ENCODE peak calls at places on chromosomes 11 and 22, in four cellular contexts. E is esophagus muscularis mucosa, P is lower lobe of right lung, G is heart left ventricle. O is an unnamed sample.

GRCh38 chr22:42217752-42218280 is 52.6 kb downstream of the TCF20 start:
- DNase-seq in G (no peak), E (no peak), P (no peak), O (no peak)

GRCh38 chr11:17803751-17804334 is 69.3 kb downstream of the KCNC1 start:
- DNase-seq in E (no peak), P (no peak), G (no peak), O (no peak)

GRCh38 chr22:49929553-49929979 is 11.1 kb downstream of the CRELD2 start:
- DNase-seq in E (no peak), G (peak; percentile 73), P (peak; percentile 80), O (no peak)

GRCh38 chr11:115389790-115390189 is 114.4 kb downstream of the CADM1 start:
- DNase-seq in G (no peak), P (no peak), E (no peak), O (no peak)

GRCh38 chr11:103803062-103803461 is 233.4 kb upstream of the DDI1 start:
- DNase-seq in G (no peak), P (no peak), E (no peak), O (no peak)

GRCh38 chr22:36753120-36753802 is 22.7 kb downstream of the IFT27 start:
- DNase-seq in E (no peak), G (no peak), P (no peak), O (no peak)

GRCh38 chr11:125925247-125925740 is 20.6 kb upstream of the VSIG10L2 start:
- DNase-seq in G (no peak), E (peak; percentile 85), P (no peak), O (no peak)

GRCh38 chr22:45320326-45320976 is 10.7 kb downstream of the FAM118A start:
- DNase-seq in P (no peak), G (no peak), E (no peak), O (no peak)

GRCh38 chr11:43947815-43948214 is 5.4 kb downstream of the C11orf96 start:
- DNase-seq in E (no peak), P (no peak), G (no peak), O (no peak)

GRCh38 chr11:43944761-43945311 is 2.4 kb downstream of the C11orf96 start:
- DNase-seq in G (peak; percentile 80), E (no peak), P (peak; percentile 83), O (no peak)

GRCh38 chr11:43948341-43949185 is 6.1 kb downstream of the C11orf96 start:
- DNase-seq in G (no peak), P (no peak), E (no peak), O (no peak)

GRCh38 chr11:43943931-43944751 is 1.7 kb downstream of the C11orf96 start:
- DNase-seq in P (peak; percentile 53), G (no peak), E (no peak), O (no peak)

DNA sequence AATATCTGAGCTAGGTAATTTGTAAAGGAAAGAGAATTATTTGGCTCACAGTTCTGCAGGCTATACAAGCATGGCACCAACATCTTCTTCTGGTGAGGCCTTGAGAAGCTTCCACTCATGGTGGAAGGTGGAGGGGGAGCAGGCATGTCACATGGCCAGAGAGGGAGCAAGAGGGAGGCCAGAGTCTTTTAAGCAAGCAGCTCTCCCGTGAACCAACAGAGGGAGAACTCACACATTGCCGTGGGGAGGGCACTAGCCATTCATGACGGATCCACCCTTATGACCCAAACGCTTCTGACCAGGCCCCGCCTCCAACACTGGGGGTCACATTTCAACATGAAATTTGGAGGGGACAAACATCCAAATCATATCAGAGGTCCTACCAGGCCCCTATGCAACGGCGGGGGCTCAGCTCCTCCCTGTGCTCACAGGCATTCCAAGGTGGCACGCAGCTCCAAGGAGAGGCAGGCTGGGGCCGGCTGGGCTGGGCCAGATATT is 4.6 kb downstream of the C11orf96 start:
- DNase-seq in E (no peak), P (no peak), G (no peak), O (no peak)
- TF ChIP-seq CTCF in E (no peak), P (no peak), G (peak; percentile 25), O (no peak)

DNA sequence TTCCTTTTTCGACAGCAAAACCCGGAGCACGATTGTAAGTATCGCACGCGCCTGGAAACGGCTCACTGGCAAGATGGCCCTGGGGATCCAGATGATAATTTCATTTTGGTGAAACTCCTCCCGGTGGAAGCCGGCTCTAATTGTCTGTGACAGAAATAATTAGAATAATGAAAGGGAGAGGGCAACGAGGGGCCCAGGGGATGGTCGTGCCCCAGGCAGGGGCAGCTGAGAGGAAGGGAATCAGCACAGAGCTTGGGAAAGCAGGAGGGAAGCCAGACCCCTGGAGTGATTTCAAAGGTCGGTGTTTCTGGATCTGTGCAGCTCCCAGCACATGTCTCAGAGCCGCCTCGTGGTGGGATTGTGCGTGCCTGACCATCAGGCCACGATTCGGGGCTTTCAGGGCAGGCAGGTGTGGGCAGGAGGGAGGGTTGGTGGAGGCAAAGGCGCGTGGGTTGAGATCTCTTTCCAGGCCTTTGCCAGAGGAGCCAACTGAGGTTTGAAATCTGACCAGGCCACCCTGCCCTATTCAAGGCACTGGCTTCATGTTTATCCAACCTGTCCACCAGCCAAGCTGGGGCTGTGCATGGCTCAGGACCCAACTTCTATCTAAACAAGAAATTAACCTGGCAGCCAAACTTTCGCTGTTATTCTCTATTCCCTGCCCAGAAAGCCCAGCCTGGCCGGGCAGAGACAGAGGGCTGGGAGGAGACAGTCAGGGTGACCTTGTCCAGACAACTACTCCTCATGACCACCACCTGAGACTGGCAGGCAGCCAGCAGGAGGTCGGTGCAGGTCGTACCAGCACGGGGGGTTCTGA is 27.8 kb downstream of the ANO1 start:
- DNase-seq in P (no peak), E (no peak), G (no peak), O (no peak)
- H3K27me3 ChIP-seq in P (peaks cover 6% of the 10 kb centered on the region), E (no peaks in the 10 kb centered on the region), G (no peaks in the 10 kb centered on the region), O (no peaks in the 10 kb centered on the region)

GRCh38 chr22:30197389-30197788 is 49.2 kb downstream of the LIF start:
- DNase-seq in E (no peak), G (no peak), P (no peak), O (no peak)
- H3K27ac ChIP-seq in E (peak overlapping the region; percentile 71), G (no peak overlapping the region), P (peak overlapping the region; percentile 76), O (peak overlapping the region; percentile 87)

GRCh38 chr22:20127869-20128618 is 3.6 kb upstream of the ZDHHC8 start:
- DNase-seq in P (no peak), G (no peak), E (no peak), O (no peak)

GRCh38 chr22:20128619-20128901 is 3.0 kb upstream of the ZDHHC8 start:
- DNase-seq in E (no peak), P (no peak), G (no peak), O (no peak)

GRCh38 chr22:20130319-20130718 is 1.3 kb upstream of the ZDHHC8 start:
- DNase-seq in E (no peak), G (no peak), P (no peak), O (no peak)

GRCh38 chr22:20129747-20130014 is 1.9 kb upstream of the ZDHHC8 start:
- DNase-seq in P (no peak), G (no peak), E (no peak), O (no peak)

GRCh38 chr22:20128902-20129746 is 2.5 kb upstream of the ZDHHC8 start:
- DNase-seq in G (no peak), P (no peak), E (no peak), O (no peak)
- TF ChIP-seq CTCF in G (peak; percentile 11), P (no peak), E (peak; percentile 13), O (no peak)

GRCh38 chr11:119754199-119754598 is 25.2 kb upstream of the NECTIN1 start:
- DNase-seq in E (no peak), P (no peak), G (no peak), O (no peak)

GRCh38 chr11:119755351-119756071 is 26.5 kb upstream of the NECTIN1 start:
- DNase-seq in P (no peak), E (no peak), G (no peak), O (no peak)

GRCh38 chr11:119754656-119755350 is 25.8 kb upstream of the NECTIN1 start:
- DNase-seq in P (no peak), G (no peak), E (no peak), O (no peak)

GRCh38 chr11:119757378-119757777 is 28.4 kb upstream of the NECTIN1 start:
- DNase-seq in P (no peak), G (no peak), E (no peak), O (no peak)

GRCh38 chr11:119756169-119756568 is 27.2 kb upstream of the NECTIN1 start:
- DNase-seq in E (no peak), P (no peak), G (no peak), O (no peak)
- H3K27me3 ChIP-seq in E (no peaks in the 10 kb centered on the region), P (peaks cover 9% of the 10 kb centered on the region), G (no peaks in the 10 kb centered on the region), O (no peaks in the 10 kb centered on the region)

DNA sequence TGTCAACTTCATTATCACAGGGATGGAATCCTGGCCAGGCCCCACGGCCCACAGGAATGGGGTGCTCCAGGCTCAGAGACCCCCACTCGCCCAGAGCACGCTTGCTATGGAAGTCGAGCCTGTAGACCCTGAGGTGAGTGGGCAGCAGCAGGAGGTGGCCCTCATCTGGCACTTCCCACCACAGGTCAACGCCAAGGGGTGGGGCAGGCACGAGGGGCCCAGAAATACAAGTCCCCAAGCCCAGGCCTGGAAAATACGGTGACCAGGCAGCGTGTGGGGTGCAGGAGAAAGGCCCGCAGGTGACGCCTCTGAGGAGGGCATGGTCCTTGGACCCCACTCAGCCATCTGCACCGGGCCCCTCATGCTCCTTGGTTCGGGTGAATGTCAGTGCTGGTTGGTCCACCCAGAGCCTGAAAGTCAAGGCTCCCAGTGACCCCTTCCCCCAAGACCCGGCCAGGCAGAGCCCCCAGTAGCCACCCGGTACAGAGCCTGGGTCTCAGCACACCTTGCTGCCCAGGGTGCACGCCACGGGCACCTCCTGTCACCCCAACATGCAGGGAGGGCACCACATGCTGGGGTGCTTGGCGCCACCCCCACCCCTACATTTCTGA is 2.4 kb downstream of the MOB2 start:
- DNase-seq in G (peak; percentile 14), P (peak; percentile 32), E (no peak), O (no peak)
- H3K27ac ChIP-seq in G (no peak overlapping the region), P (peak overlapping the region; percentile 46), E (peak overlapping the region; percentile 92), O (peak overlapping the region; percentile 78)

GRCh38 chr11:64299847-64300648 is at the start of gene CATSPERZ:
- DNase-seq in E (no peak), G (no peak), P (no peak), O (no peak)
- TF ChIP-seq CTCF in E (no peak), G (no peak), P (no peak), O (no peak)

O was measured in vagina.